ENCODE peak calls at places on chromosomes 4 and X, in five cellular contexts. G is glutamatergic neuron, E is HFF-Myc, W is breast epithelium, T is upper lobe of right lung. K is an unnamed sample.

GRCh38 chrX:137263374-137263773 is 229.6 kb upstream of the GPR101 start:
- DNase-seq in G (no peak), E (no peak), T (no peak), W (no peak), K (no peak)

GRCh38 chrX:83077606-83078005 is 430.5 kb upstream of the POU3F4 start:
- DNase-seq in T (no peak), G (peak), W (no peak), E (no peak), K (no peak)

GRCh38 chr4:67393699-67394281 is 151.5 kb downstream of the CENPC start:
- DNase-seq in E (peak), T (no peak), G (no peak), W (no peak), K (no peak)

GRCh38 chr4:120902925-120903324 is 19.6 kb downstream of the PRDM5 start:
- DNase-seq in G (no peak), T (no peak), W (no peak), E (no peak), K (no peak)

GRCh38 chrX:9677098-9677739 is 88.4 kb downstream of the GPR143 start:
- DNase-seq in T (no peak), E (peak), W (no peak), G (no peak), K (no peak)

GRCh38 chr4:129998436-129999150 is 902.6 kb downstream of the C4orf33 start:
- DNase-seq in T (no peak), G (no peak), W (no peak), E (no peak), K (no peak)

GRCh38 chr4:122603156-122603574 is 17.7 kb downstream of the IL21 start:
- DNase-seq in T (no peak), W (no peak), E (no peak), G (no peak), K (no peak)

GRCh38 chr4:58166496-58166895 is 1056.3 kb upstream of the IGFBP7 start:
- DNase-seq in W (no peak), G (no peak), T (no peak), E (no peak), K (no peak)

GRCh38 chr4:55035892-55036291 is 89.5 kb downstream of the KDR start:
- DNase-seq in E (no peak), W (no peak), T (no peak), G (no peak), K (no peak)

GRCh38 chrX:147811803-147812202 is 99.9 kb upstream of the FMR1 start:
- DNase-seq in G (no peak), T (no peak), E (no peak), W (no peak), K (no peak)

GRCh38 chrX:32084757-32085156 is 1012.9 kb upstream of the FTHL17 start:
- DNase-seq in E (no peak), T (no peak), W (no peak), G (no peak), K (no peak)

GRCh38 chrX:1323315-1323714 is 13.3 kb upstream of the IL3RA start:
- DNase-seq in W (no peak), E (peak), G (peak), T (no peak), K (no peak)

GRCh38 chr4:122584517-122584916 is 36.3 kb downstream of the IL21 start:
- DNase-seq in G (no peak), W (no peak), T (no peak), E (no peak), K (no peak)

GRCh38 chr4:120215350-120215749 is 148.7 kb upstream of the MAD2L1 start:
- DNase-seq in G (no peak), E (no peak), T (no peak), W (no peak), K (no peak)

GRCh38 chrX:152641996-152642395 is 4.3 kb downstream of the GABRQ start:
- DNase-seq in E (no peak), W (no peak), T (no peak), G (peak), K (no peak)

GRCh38 chr4:41212221-41213203 is 1.8 kb downstream of the APBB2 start:
- DNase-seq in G (peak), T (no peak), W (peak), E (peak), K (no peak)

GRCh38 chrX:103503163-103503852 is 16.0 kb downstream of the RAB40A start:
- DNase-seq in W (no peak), E (peak), G (no peak), T (no peak), K (no peak)

GRCh38 chr4:182890202-182890601 is 27.0 kb downstream of the DCTD start:
- DNase-seq in T (no peak), G (no peak), E (no peak), W (no peak), K (no peak)

DNA sequence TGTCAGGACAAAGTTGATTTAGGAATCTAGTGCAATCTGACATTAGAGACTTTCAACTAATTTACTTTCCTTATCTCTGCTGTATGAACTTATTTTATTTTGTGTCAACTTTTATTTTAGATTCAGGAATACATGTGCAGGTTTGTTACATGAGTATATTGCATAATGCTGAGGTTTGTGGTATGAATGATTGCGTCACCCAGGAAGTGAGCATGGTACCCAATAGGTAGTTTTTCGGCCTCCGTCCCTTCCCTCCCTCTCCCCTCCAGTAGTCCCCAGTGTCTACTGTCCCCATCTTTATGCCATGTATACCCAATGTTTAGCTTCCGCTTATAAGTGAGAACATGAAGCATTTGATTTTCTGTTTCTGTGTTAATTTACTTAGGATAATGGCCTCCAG is 68.7 kb upstream of the TEX13D start:
- DNase-seq in W (no peak), E (no peak), G (no peak), T (no peak), K (no peak)
- TF ChIP-seq CTCF in W (no peak), E (no peak), G (no peak), T (no peak), K (no peak)

GRCh38 chr4:3071811-3072210 is 2.5 kb downstream of the HTT-AS start:
- DNase-seq in T (no peak), W (no peak), G (no peak), E (no peak), K (no peak)

GRCh38 chr4:3074078-3074845 is at the start of the genes HTT and HTT-AS:
- DNase-seq in T (peak), E (peak), G (peak), W (peak), K (peak)

GRCh38 chr4:3075652-3075981 is 1.1 kb downstream of the HTT start:
- DNase-seq in T (no peak), E (no peak), G (no peak), W (no peak), K (no peak)

GRCh38 chr4:3074846-3075651 is 568 bp downstream of the HTT start:
- DNase-seq in G (peak), W (peak), T (peak), E (peak), K (peak)

DNA sequence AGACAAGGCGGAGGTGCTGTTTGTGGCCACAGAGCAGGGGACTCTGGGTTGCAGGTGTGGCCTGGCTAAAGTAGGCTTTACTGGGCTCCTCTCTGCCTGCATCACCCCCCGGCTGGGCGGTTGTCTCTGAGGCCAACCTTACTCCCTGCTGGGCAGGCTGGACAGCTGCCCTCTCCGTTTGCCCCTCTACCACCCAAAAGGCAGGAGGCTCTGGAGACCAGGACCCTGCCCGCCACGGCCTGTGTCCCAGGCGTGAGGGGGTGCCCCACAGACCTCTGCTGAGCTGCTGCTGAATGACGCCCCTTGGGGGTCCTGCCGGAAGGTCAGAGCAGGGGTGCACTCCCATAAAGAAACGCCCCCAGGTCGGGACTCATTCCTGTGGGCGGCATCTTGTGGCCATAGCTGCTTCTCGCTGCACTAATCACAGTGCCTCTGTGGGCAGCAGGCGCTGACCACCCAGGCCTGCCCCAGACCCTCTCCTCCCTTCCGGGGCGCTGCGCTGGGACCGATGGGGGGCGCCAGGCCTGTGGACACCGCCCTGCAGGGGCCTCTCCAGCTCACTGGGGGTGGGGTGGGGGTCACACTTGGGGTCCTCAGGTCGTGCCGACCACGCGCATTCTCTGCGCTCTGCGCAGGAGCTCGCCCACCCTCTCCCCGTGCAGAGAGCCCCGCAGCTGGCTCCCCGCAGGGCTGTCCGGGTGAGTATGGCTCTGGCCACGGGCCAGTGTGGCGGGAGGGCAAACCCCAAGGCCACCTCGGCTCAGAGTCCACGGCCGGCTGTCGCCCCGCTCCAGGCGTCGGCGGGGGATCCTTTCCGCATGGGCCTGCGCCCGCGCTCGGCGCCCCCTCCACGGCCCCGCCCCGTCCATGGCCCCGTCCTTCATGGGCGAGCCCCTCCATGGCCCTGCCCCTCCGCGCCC is 920 bp downstream of the HTT-AS start:
- DNase-seq in E (peak), G (no peak), W (peak), T (no peak), K (peak)
- TF ChIP-seq CTCF in E (peak), G (no peak), W (no peak), T (peak), K (no peak)

GRCh38 chr4:139188648-139189416 is 11.8 kb upstream of the ELF2 start:
- DNase-seq in G (no peak), E (no peak), W (no peak), T (no peak), K (no peak)

GRCh38 chr4:139189417-139189749 is 12.4 kb upstream of the ELF2 start:
- DNase-seq in T (no peak), E (no peak), G (no peak), W (no peak), K (no peak)

DNA sequence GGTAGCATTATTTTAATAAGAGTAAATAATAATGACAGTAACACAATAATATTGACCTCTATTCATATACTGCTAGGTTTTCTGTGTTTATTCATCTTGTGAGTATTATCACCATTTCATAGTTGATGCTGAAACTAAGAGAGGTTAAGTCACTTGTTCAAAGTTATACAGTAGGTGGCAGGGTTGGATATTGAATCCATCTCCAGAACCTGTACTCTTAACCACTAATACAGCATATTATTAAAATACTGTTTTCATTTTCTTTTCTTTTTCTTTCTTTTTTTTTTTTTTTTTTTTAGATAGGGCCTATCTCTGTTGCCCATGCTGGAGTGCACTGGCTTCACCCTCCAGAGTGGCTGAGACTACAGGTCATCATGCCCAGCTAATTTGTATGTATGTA is 7.1 kb upstream of the ELF2 start:
- DNase-seq in T (no peak), G (no peak), E (no peak), W (no peak), K (no peak)
- TF ChIP-seq CTCF in T (no peak), G (no peak), E (no peak), W (no peak), K (no peak)

DNA sequence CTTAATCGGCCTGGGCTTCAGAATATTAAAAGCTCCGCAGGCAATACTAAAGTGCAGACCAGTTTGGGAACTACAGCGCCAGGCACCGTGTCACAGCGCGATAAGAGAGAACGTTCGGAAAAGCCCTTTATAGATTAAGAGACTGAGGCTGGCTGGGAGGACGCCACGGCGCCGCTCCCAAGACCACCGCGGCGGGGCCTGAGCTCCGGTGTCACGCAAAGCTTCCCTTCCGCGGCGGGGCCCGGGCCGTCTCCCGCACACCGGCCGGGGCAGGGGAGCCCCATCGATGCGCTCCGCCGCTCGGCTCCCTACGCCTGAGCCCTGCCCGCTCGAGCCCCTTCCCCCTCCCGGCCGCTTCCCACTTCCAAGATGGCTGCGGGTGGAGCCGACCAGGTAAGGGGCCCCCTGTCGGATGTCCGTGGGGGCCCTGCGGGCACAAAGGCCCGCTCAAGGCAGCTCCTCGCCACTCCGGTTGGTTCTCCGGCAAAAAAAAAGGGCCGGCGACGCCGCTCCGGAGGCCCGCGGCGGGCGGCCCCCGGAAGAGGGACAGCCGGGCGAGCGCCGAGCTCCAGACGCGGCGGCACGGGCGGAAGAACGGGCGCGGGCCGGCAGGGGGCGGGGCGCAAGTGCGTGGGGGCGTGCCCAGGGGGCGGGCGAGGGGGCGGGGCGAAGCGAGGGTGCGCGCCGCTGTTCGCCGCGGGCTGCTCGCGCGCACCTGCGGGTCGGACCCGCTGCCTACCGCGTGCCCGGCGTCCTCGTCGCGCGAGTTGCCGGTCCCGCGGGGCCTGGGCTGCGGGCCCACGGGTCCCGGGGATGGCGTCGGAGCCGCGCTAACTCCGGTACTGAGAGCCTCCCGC is at the start of gene TBC1D14:
- DNase-seq in W (peak), E (no peak), T (peak), G (peak), K (peak)
- TF ChIP-seq CTCF in W (no peak), E (peak), T (no peak), G (peak), K (no peak)

DNA sequence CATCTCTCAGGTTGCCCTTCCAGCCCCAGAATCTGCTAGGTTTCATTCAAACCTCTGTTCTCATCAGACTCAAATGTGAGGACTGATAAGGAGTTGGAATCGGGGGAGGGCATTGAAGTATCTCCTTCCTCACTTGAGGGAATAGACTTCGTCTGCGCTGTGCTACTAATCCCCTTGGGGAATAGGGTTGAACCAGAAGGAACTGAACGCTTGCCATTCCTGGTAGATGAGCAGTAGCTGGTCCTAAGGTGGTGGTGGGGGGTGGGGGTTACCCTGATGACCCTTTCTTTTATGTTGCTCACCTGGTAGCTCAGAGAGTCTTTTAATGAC is 692 bp upstream of the SLC9A7 start:
- DNase-seq in G (no peak), T (no peak), E (no peak), W (no peak), K (no peak)
- TF ChIP-seq CTCF in G (no peak), T (no peak), E (no peak), W (no peak), K (peak)

GRCh38 chrX:102345916-102346315 is 93.9 kb downstream of the NXF2B start:
- DNase-seq in G (peak), W (peak), E (no peak), T (no peak), K (no peak)

GRCh38 chrX:102338162-102338561 is 91.2 kb downstream of the NXF2 start:
- DNase-seq in T (no peak), G (no peak), W (no peak), E (no peak), K (no peak)

GRCh38 chrX:102339312-102340298 is 92.6 kb downstream of the NXF2 start:
- DNase-seq in G (no peak), T (no peak), W (no peak), E (no peak), K (no peak)

GRCh38 chrX:102341867-102342266 is 94.9 kb downstream of the NXF2 start:
- DNase-seq in W (no peak), T (no peak), G (no peak), E (no peak), K (no peak)
- TF ChIP-seq CTCF in W (no peak), T (peak), G (no peak), E (no peak), K (peak)

DNA sequence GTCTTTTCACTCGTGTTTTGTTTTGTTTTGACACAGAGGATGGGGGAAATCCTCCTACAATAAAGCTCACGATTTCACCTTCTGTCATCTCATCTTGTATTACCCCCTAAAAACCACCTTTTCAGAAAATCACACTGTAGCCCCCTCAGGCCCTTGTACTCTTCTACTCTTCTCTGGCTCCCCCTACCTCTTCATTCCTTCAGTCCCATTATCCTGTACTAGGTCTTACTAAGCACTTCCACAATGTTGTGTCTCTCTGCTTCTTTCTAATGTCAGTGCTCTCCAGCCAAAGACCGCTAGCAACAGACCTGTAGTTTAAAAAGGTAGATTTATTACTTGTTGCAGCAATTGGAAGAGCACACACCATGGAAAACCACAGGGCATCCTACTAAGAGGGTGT is 30.0 kb upstream of the RNF128 start:
- DNase-seq in G (no peak), E (no peak), W (no peak), T (no peak), K (no peak)
- TF ChIP-seq CTCF in G (no peak), E (no peak), W (no peak), T (no peak), K (no peak)

GRCh38 chr4:7238300-7238960 is 46.1 kb downstream of the SORCS2 start:
- DNase-seq in G (peak), E (no peak), W (no peak), T (no peak), K (no peak)
- TF ChIP-seq CTCF in G (peak), E (peak), W (no peak), T (peak), K (no peak)

DNA sequence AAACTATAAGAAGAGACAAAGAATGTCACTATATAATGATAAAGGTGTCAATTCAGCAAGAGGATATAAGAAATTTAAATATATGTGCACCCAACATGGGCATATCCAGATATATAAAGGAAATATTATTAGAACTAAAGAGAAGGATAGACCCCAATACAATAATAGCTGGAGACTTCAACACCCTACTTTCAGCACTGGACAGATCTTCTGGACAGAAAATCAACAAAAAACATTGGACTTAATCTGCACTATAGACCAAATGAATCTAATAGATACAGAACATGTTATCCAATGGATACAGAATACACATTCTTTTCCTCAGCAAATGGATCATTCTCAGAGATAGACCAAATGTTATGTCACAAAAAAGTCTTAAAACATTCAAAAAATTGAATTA is 327.7 kb downstream of the PPP1R2C start:
- DNase-seq in W (no peak), E (no peak), T (no peak), G (no peak), K (no peak)
- TF ChIP-seq CTCF in W (no peak), E (no peak), T (no peak), G (no peak), K (no peak)

DNA sequence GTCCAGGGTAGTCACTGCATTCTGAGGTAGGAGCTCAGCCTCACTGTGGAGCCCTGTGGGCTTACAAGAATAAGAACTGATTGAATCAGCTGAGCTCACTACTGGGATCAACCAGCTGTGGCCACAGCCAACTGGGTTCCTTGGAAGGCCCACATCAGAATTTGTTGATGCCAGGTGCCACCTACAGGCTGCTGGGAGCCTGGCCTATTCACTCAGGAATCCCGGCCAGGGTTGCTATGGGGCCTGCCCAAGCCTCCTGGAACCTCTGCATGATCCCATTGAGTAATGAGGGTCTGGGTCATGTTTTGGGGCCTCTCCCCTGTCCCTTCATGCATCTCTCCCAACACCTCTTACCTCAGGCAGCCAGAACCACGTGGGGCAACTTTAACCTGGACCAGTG is 53.9 kb upstream of the KIAA1210 start:
- DNase-seq in G (no peak), W (no peak), T (no peak), E (no peak), K (no peak)
- TF ChIP-seq CTCF in G (no peak), W (no peak), T (no peak), E (peak), K (no peak)